ENCODE peak calls at places on chromosomes 12 and 14, in ten cellular contexts. E is foreskin fibroblast, N is upper lobe of right lung, P is coronary artery, C is fibroblast of lung, K is cardiac fibroblast, O is H9, V is SK-N-SH, Y is mammary epithelial cell, A is thyroid gland. T is an unnamed sample.

GRCh38 chr12:18591473-18591872 is 146.3 kb downstream of the PLCZ1 start:
- DNase-seq in E (no peak), N (no peak), P (no peak), C (no peak), K (no peak), O (no peak), V (no peak), Y (no peak), A (no peak), T (no peak)

GRCh38 chr12:46153267-46153872 is 115.5 kb downstream of the SLC38A1 start:
- DNase-seq in E (peak), N (no peak), P (no peak), C (peak), K (peak), O (no peak), V (peak), Y (no peak), A (no peak), T (peak)

GRCh38 chr12:98352218-98352811 is 163.1 kb upstream of the TMPO start:
- DNase-seq in E (peak), N (no peak), P (no peak), C (peak), K (peak), O (no peak), V (no peak), Y (peak), A (no peak), T (peak)

GRCh38 chr14:94066089-94066676 is 14.8 kb downstream of the DDX24 start:
- DNase-seq in E (no peak), N (no peak), P (no peak), C (peak), K (no peak), O (no peak), V (no peak), Y (peak), A (no peak), T (no peak)

GRCh38 chr12:52209321-52209720 is 17.5 kb upstream of the KRT80 start:
- DNase-seq in E (no peak), N (peak), P (no peak), C (no peak), K (no peak), O (no peak), V (no peak), Y (peak), A (peak), T (no peak)

GRCh38 chr12:1103051-1103450 is 112.0 kb downstream of the ERC1 start:
- DNase-seq in E (no peak), N (no peak), P (no peak), C (no peak), K (no peak), O (no peak), V (no peak), Y (no peak), A (no peak), T (no peak)

GRCh38 chr12:120234643-120235368 is 30.7 kb downstream of the PXN start:
- DNase-seq in E (peak), N (peak), P (peak), C (peak), K (peak), O (peak), V (peak), Y (peak), A (peak), T (peak)

GRCh38 chr12:68963456-68963859 is 30.5 kb upstream of the CPM start:
- DNase-seq in E (peak), N (no peak), P (no peak), C (no peak), K (peak), O (no peak), V (no peak), Y (no peak), A (no peak), T (no peak)

GRCh38 chr12:119178544-119179334 is at the start of gene HSPB8:
- DNase-seq in E (peak), N (peak), P (peak), C (peak), K (peak), O (peak), V (peak), Y (peak), A (peak), T (peak)

GRCh38 chr12:53727310-53728041 is at the start of gene CALCOCO1:
- DNase-seq in E (peak), N (peak), P (peak), C (peak), K (peak), O (peak), V (peak), Y (peak), A (peak), T (peak)

GRCh38 chr14:80981156-80981555 is 25.7 kb downstream of the TSHR start:
- DNase-seq in E (no peak), N (no peak), P (no peak), C (no peak), K (no peak), O (no peak), V (no peak), Y (no peak), A (no peak), T (no peak)

GRCh38 chr12:6326316-6326959 is 15.4 kb downstream of the TNFRSF1A start:
- DNase-seq in E (peak), N (no peak), P (no peak), C (no peak), K (peak), O (peak), V (peak), Y (no peak), A (no peak), T (no peak)

GRCh38 chr14:89912667-89913211 is 41.8 kb downstream of the EFCAB11 start:
- DNase-seq in E (peak), N (no peak), P (no peak), C (peak), K (peak), O (no peak), V (peak), Y (peak), A (no peak), T (peak)

GRCh38 chr12:109625131-109625559 is 51.6 kb downstream of the MVK start:
- DNase-seq in E (peak), N (no peak), P (no peak), C (peak), K (peak), O (no peak), V (peak), Y (peak), A (no peak), T (peak)

GRCh38 chr12:40752011-40752410 is 59.8 kb downstream of the CNTN1 start:
- DNase-seq in E (no peak), N (no peak), P (no peak), C (no peak), K (no peak), O (no peak), V (no peak), Y (peak), A (no peak), T (no peak)

GRCh38 chr12:6734506-6735082 is 10.7 kb downstream of the COPS7A start:
- DNase-seq in E (no peak), N (no peak), P (no peak), C (no peak), K (no peak), O (no peak), V (no peak), Y (no peak), A (no peak), T (no peak)

GRCh38 chr14:56099081-56099797 is 19.0 kb upstream of the PELI2 start:
- DNase-seq in E (no peak), N (no peak), P (no peak), C (peak), K (no peak), O (no peak), V (no peak), Y (no peak), A (no peak), T (no peak)
- TF ChIP-seq CTCF in E (no peak), N (no peak), P (no peak), C (no peak), K (no peak), O (no peak), V (no peak), Y (no peak), A (no peak), T (no peak)

GRCh38 chr14:104925941-104926609 is 1.4 kb downstream of the PLD4 start:
- DNase-seq in E (no peak), N (no peak), P (no peak), C (peak), K (peak), O (no peak), V (no peak), Y (no peak), A (peak), T (no peak)

GRCh38 chr14:104925214-104925899 is 678 bp downstream of the PLD4 start:
- DNase-seq in E (no peak), N (no peak), P (no peak), C (no peak), K (no peak), O (no peak), V (no peak), Y (no peak), A (no peak), T (no peak)

GRCh38 chr14:104927432-104927816 is 2.7 kb downstream of the PLD4 start:
- DNase-seq in E (no peak), N (no peak), P (no peak), C (no peak), K (no peak), O (no peak), V (peak), Y (no peak), A (peak), T (no peak)

GRCh38 chr14:104927901-104928300 is 3.2 kb downstream of the PLD4 start:
- DNase-seq in E (no peak), N (no peak), P (no peak), C (no peak), K (no peak), O (no peak), V (no peak), Y (no peak), A (no peak), T (no peak)

GRCh38 chr14:104926619-104927431 is 2.1 kb downstream of the PLD4 start:
- DNase-seq in E (no peak), N (no peak), P (no peak), C (no peak), K (no peak), O (no peak), V (no peak), Y (no peak), A (peak), T (no peak)
- TF ChIP-seq CTCF in E (no peak), N (no peak), P (no peak), C (no peak), K (no peak), O (peak), V (no peak), Y (no peak), A (no peak), T (peak)

GRCh38 chr14:64407329-64407728 is 19.2 kb downstream of the MTHFD1 start:
- DNase-seq in E (no peak), N (no peak), P (no peak), C (no peak), K (no peak), O (no peak), V (no peak), Y (peak), A (no peak), T (no peak)

GRCh38 chr14:64409509-64409908 is 21.4 kb downstream of the MTHFD1 start:
- DNase-seq in E (no peak), N (no peak), P (no peak), C (no peak), K (no peak), O (no peak), V (no peak), Y (no peak), A (no peak), T (no peak)

GRCh38 chr14:64401923-64402322 is 13.8 kb downstream of the MTHFD1 start:
- DNase-seq in E (no peak), N (no peak), P (no peak), C (no peak), K (no peak), O (no peak), V (no peak), Y (no peak), A (no peak), T (no peak)

GRCh38 chr14:64400829-64401459 is 12.8 kb downstream of the MTHFD1 start:
- DNase-seq in E (no peak), N (no peak), P (no peak), C (no peak), K (peak), O (no peak), V (no peak), Y (no peak), A (peak), T (no peak)

DNA sequence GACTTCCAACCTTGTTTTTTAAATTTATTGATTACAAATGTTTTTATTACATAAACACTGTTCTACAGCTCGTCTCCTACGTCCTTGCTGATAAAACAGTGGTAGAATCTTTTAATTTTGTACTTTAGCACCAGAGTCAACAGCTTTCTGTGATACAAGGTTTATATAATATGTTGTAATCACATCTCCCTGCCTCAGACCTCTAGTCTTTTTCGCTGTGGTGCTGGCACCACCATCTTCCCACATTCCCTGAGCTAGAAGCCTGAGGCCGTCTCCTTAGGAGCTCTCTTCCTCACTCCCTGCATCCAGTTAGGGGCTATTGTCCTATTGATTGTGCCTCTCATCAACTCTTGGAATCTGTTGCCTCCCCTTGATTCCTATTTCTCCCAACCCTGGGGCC is 17.1 kb downstream of the MTHFD1 start:
- DNase-seq in E (no peak), N (no peak), P (no peak), C (no peak), K (no peak), O (no peak), V (no peak), Y (no peak), A (no peak), T (no peak)
- TF ChIP-seq CTCF in E (no peak), N (no peak), P (no peak), C (no peak), K (no peak), O (no peak), V (no peak), Y (no peak), A (no peak), T (no peak)

DNA sequence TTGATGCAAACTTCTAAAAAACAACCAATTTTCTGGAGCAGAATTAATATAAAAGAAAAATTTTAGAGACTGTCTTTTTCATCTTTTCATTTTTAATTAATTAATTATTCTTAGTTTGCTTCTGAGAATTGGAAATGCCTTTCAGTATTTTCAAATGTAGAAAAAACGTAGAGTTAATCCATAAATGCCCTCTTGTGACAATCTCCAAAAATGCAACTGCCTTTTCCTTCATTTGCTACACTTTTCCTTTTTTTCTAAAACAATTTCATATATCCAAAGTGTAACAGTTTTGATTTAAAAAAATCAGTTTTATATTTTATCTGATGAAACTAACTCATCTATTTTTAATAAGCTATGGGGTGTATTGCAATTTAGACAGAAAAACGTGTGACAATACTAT is 409.3 kb downstream of the PRKD1 start:
- DNase-seq in E (peak), N (no peak), P (no peak), C (peak), K (peak), O (no peak), V (no peak), Y (no peak), A (no peak), T (peak)
- TF ChIP-seq CTCF in E (peak), N (no peak), P (no peak), C (peak), K (peak), O (no peak), V (peak), Y (no peak), A (no peak), T (peak)

GRCh38 chr14:103999795-104000440 is 57.6 kb upstream of the RD3L start:
- DNase-seq in E (no peak), N (no peak), P (peak), C (no peak), K (no peak), O (no peak), V (no peak), Y (no peak), A (peak), T (no peak)

GRCh38 chr14:104003616-104004015 is 61.3 kb upstream of the RD3L start:
- DNase-seq in E (no peak), N (no peak), P (no peak), C (no peak), K (no peak), O (no peak), V (no peak), Y (no peak), A (peak), T (no peak)

GRCh38 chr14:103998027-103998426 is 55.7 kb upstream of the RD3L start:
- DNase-seq in E (no peak), N (no peak), P (peak), C (no peak), K (no peak), O (no peak), V (no peak), Y (no peak), A (no peak), T (no peak)

GRCh38 chr14:103997391-103997790 is 55.1 kb upstream of the RD3L start:
- DNase-seq in E (no peak), N (no peak), P (peak), C (no peak), K (no peak), O (no peak), V (no peak), Y (no peak), A (no peak), T (no peak)

GRCh38 chr14:104001003-104001402 is 58.7 kb upstream of the RD3L start:
- DNase-seq in E (no peak), N (no peak), P (peak), C (no peak), K (no peak), O (no peak), V (peak), Y (no peak), A (no peak), T (no peak)
- TF ChIP-seq CTCF in E (no peak), N (peak), P (no peak), C (no peak), K (no peak), O (peak), V (peak), Y (no peak), A (no peak), T (peak)

GRCh38 chr12:3656946-3657622 is 95.8 kb downstream of the CRACR2A start:
- DNase-seq in E (no peak), N (no peak), P (no peak), C (no peak), K (no peak), O (no peak), V (no peak), Y (no peak), A (no peak), T (no peak)

GRCh38 chr12:3658327-3659163 is 94.4 kb downstream of the CRACR2A start:
- DNase-seq in E (peak), N (no peak), P (no peak), C (no peak), K (peak), O (peak), V (no peak), Y (peak), A (no peak), T (peak)

GRCh38 chr12:3651585-3652424 is 101.1 kb downstream of the CRACR2A start:
- DNase-seq in E (peak), N (no peak), P (no peak), C (no peak), K (no peak), O (no peak), V (peak), Y (no peak), A (peak), T (no peak)

GRCh38 chr12:3661028-3661427 is 91.9 kb downstream of the CRACR2A start:
- DNase-seq in E (no peak), N (no peak), P (no peak), C (no peak), K (no peak), O (no peak), V (no peak), Y (peak), A (no peak), T (no peak)

GRCh38 chr12:3655331-3655900 is 97.5 kb downstream of the CRACR2A start:
- DNase-seq in E (peak), N (no peak), P (no peak), C (no peak), K (peak), O (peak), V (peak), Y (peak), A (peak), T (no peak)
- TF ChIP-seq CTCF in E (peak), N (no peak), P (no peak), C (peak), K (peak), O (peak), V (peak), Y (peak), A (peak), T (peak)

DNA sequence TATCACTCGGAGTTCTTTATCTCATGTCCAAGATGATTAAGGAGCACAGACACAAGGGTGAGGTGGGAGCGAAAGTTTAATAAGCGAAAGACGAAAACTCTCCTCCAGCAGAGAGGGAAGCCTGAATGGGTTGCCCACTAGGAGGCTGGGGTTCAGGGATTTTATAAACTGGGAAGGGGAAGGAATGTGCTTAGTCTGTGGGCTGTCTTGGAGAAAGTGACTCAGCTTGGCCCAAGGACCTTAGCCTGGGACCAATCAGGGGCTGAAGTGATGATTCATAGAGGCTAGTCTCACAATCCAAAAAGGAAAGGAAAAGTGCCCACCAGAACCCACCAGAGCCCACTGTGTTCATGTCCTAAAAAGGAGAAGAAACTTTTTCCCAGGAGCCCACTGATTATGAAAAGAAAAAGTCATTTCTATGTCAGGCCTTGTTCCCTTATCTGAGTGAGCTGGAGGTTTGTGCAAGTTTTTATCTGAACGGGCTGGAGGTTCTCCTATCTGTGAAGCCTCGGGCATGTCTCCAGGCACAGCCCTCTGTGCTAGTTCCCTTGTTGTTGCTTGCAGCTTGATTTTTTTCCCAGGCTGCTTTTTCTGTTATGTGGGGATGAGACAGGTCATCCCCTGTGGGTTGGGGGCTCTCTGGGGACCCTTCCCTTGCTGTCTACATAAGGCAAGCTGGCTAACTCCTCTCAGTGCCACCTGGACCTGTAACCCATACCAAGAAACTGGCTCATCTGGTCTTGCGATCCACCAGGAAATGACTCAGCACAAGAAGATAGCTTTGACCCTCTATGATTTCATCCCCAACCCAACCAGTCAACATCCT is 8.3 kb upstream of the GOLGA5 start:
- DNase-seq in E (peak), N (no peak), P (no peak), C (peak), K (peak), O (peak), V (no peak), Y (peak), A (no peak), T (peak)
- TF ChIP-seq CTCF in E (no peak), N (no peak), P (no peak), C (peak), K (no peak), O (no peak), V (peak), Y (no peak), A (no peak), T (peak)

GRCh38 chr12:47636908-47637780 is 68.7 kb downstream of the RPAP3 start:
- DNase-seq in E (peak), N (peak), P (no peak), C (no peak), K (peak), O (peak), V (no peak), Y (peak), A (no peak), T (peak)
- TF ChIP-seq CTCF in E (peak), N (peak), P (no peak), C (peak), K (peak), O (peak), V (peak), Y (peak), A (no peak), T (peak)